ENCODE peak calls at places on chromosome 17, in seven cellular contexts. One of them, this sample, is unnamed.

GRCh38 chr17:15106540-15106939 is 158.6 kb downstream of the PMP22 start:
- DNase-seq in heart left ventricle: no peak
- DNase-seq in sigmoid colon: no peak
- DNase-seq in breast epithelium: no peak
- DNase-seq in effector memory CD4-positive, alpha-beta T cell: no peak
- DNase-seq in HepG2: no peak
- DNase-seq in lung: no peak
- DNase-seq in this sample: no peak

GRCh38 chr17:36755586-36755985 is 154.2 kb downstream of the MRM1 start:
- DNase-seq in heart left ventricle: no peak
- DNase-seq in sigmoid colon: no peak
- DNase-seq in effector memory CD4-positive, alpha-beta T cell: peak; percentile 36
- DNase-seq in breast epithelium: no peak
- DNase-seq in HepG2: peak; percentile 20
- DNase-seq in lung: peak; percentile 31
- DNase-seq in this sample: no peak

GRCh38 chr17:65398036-65398787 is 163.2 kb downstream of the AXIN2 start:
- DNase-seq in effector memory CD4-positive, alpha-beta T cell: no peak
- DNase-seq in heart left ventricle: no peak
- DNase-seq in breast epithelium: no peak
- DNase-seq in lung: no peak
- DNase-seq in sigmoid colon: no peak
- DNase-seq in HepG2: no peak
- DNase-seq in this sample: no peak

GRCh38 chr17:65925606-65926307 is 266.2 kb downstream of the CEP112 start:
- DNase-seq in breast epithelium: no peak
- DNase-seq in lung: no peak
- DNase-seq in HepG2: no peak
- DNase-seq in effector memory CD4-positive, alpha-beta T cell: no peak
- DNase-seq in heart left ventricle: peak; percentile 39
- DNase-seq in sigmoid colon: no peak
- DNase-seq in this sample: no peak

GRCh38 chr17:63707151-63707550 is 7.2 kb upstream of the LIMD2 start:
- DNase-seq in breast epithelium: no peak
- DNase-seq in lung: no peak
- DNase-seq in heart left ventricle: no peak
- DNase-seq in sigmoid colon: no peak
- DNase-seq in effector memory CD4-positive, alpha-beta T cell: no peak
- DNase-seq in HepG2: no peak
- DNase-seq in this sample: peak; percentile 53

GRCh38 chr17:71500761-71501555 is 619.9 kb upstream of the SOX9 start:
- DNase-seq in effector memory CD4-positive, alpha-beta T cell: no peak
- DNase-seq in sigmoid colon: no peak
- DNase-seq in breast epithelium: no peak
- DNase-seq in lung: no peak
- DNase-seq in heart left ventricle: no peak
- DNase-seq in HepG2: no peak
- DNase-seq in this sample: no peak

GRCh38 chr17:57370051-57370581 is 113.8 kb downstream of the MSI2 start:
- DNase-seq in breast epithelium: no peak
- DNase-seq in heart left ventricle: no peak
- DNase-seq in HepG2: peak; percentile 94
- DNase-seq in effector memory CD4-positive, alpha-beta T cell: no peak
- DNase-seq in sigmoid colon: no peak
- DNase-seq in lung: no peak
- DNase-seq in this sample: no peak

GRCh38 chr17:28276011-28276410 is 43.0 kb upstream of the TMEM97 start:
- DNase-seq in breast epithelium: no peak
- DNase-seq in effector memory CD4-positive, alpha-beta T cell: no peak
- DNase-seq in HepG2: no peak
- DNase-seq in lung: no peak
- DNase-seq in heart left ventricle: no peak
- DNase-seq in sigmoid colon: no peak
- DNase-seq in this sample: no peak

GRCh38 chr17:54280741-54281140 is 458.0 kb downstream of the KIF2B start:
- DNase-seq in HepG2: no peak
- DNase-seq in lung: no peak
- DNase-seq in sigmoid colon: no peak
- DNase-seq in heart left ventricle: no peak
- DNase-seq in effector memory CD4-positive, alpha-beta T cell: no peak
- DNase-seq in breast epithelium: no peak
- DNase-seq in this sample: no peak

GRCh38 chr17:42111901-42112551 is 488 bp downstream of the DHX58 start:
- DNase-seq in breast epithelium: peak; percentile 35
- DNase-seq in heart left ventricle: no peak
- DNase-seq in sigmoid colon: peak; percentile 79
- DNase-seq in HepG2: no peak
- DNase-seq in lung: no peak
- DNase-seq in effector memory CD4-positive, alpha-beta T cell: peak; percentile 25
- DNase-seq in this sample: no peak

GRCh38 chr17:49003557-49004511 is 6.6 kb downstream of the IGF2BP1 start:
- DNase-seq in HepG2: no peak
- DNase-seq in lung: no peak
- DNase-seq in heart left ventricle: no peak
- DNase-seq in sigmoid colon: no peak
- DNase-seq in effector memory CD4-positive, alpha-beta T cell: no peak
- DNase-seq in breast epithelium: no peak
- DNase-seq in this sample: no peak

GRCh38 chr17:47980516-47980915 is 9.6 kb downstream of the CDK5RAP3 start:
- DNase-seq in effector memory CD4-positive, alpha-beta T cell: no peak
- DNase-seq in lung: no peak
- DNase-seq in breast epithelium: no peak
- DNase-seq in HepG2: no peak
- DNase-seq in heart left ventricle: no peak
- DNase-seq in sigmoid colon: no peak
- DNase-seq in this sample: no peak

GRCh38 chr17:6923385-6923784 is 72.5 kb upstream of the ALOX12 start:
- DNase-seq in lung: no peak
- DNase-seq in breast epithelium: no peak
- DNase-seq in sigmoid colon: no peak
- DNase-seq in effector memory CD4-positive, alpha-beta T cell: no peak
- DNase-seq in heart left ventricle: no peak
- DNase-seq in HepG2: no peak
- DNase-seq in this sample: no peak

GRCh38 chr17:45172541-45173286 is 11.0 kb downstream of the HEXIM2 start:
- DNase-seq in sigmoid colon: peak; percentile 89
- DNase-seq in HepG2: peak; percentile 97
- DNase-seq in heart left ventricle: peak; percentile 72
- DNase-seq in effector memory CD4-positive, alpha-beta T cell: no peak
- DNase-seq in breast epithelium: peak; percentile 79
- DNase-seq in lung: peak; percentile 69
- DNase-seq in this sample: peak; percentile 93

GRCh38 chr17:74150428-74151025 is 53.0 kb upstream of the RPL38 start:
- DNase-seq in breast epithelium: no peak
- DNase-seq in HepG2: no peak
- DNase-seq in sigmoid colon: no peak
- DNase-seq in effector memory CD4-positive, alpha-beta T cell: no peak
- DNase-seq in heart left ventricle: no peak
- DNase-seq in lung: no peak
- DNase-seq in this sample: no peak

GRCh38 chr17:21041753-21042433 is 918 bp downstream of the USP22 start:
- DNase-seq in sigmoid colon: peak; percentile 95
- DNase-seq in lung: peak; percentile 79
- DNase-seq in heart left ventricle: peak; percentile 93
- DNase-seq in HepG2: peak; percentile 71
- DNase-seq in effector memory CD4-positive, alpha-beta T cell: peak; percentile 59
- DNase-seq in breast epithelium: peak; percentile 85
- DNase-seq in this sample: peak; percentile 67

GRCh38 chr17:37079735-37080134 is 131.0 kb downstream of the AATF start:
- DNase-seq in breast epithelium: no peak
- DNase-seq in HepG2: no peak
- DNase-seq in lung: no peak
- DNase-seq in heart left ventricle: no peak
- DNase-seq in effector memory CD4-positive, alpha-beta T cell: no peak
- DNase-seq in sigmoid colon: no peak
- DNase-seq in this sample: no peak

GRCh38 chr17:67628580-67629013 is 89.1 kb upstream of the NOL11 start:
- DNase-seq in breast epithelium: no peak
- DNase-seq in heart left ventricle: no peak
- DNase-seq in lung: peak; percentile 44
- DNase-seq in sigmoid colon: no peak
- DNase-seq in effector memory CD4-positive, alpha-beta T cell: no peak
- DNase-seq in HepG2: peak; percentile 70
- DNase-seq in this sample: no peak

GRCh38 chr17:50048988-50049387 is 6.9 kb upstream of the ITGA3 start:
- DNase-seq in breast epithelium: no peak
- DNase-seq in heart left ventricle: no peak
- DNase-seq in effector memory CD4-positive, alpha-beta T cell: no peak
- DNase-seq in lung: no peak
- DNase-seq in sigmoid colon: no peak
- DNase-seq in HepG2: no peak
- DNase-seq in this sample: no peak

GRCh38 chr17:50051606-50052005 is 4.3 kb upstream of the ITGA3 start:
- DNase-seq in lung: no peak
- DNase-seq in heart left ventricle: no peak
- DNase-seq in breast epithelium: no peak
- DNase-seq in effector memory CD4-positive, alpha-beta T cell: no peak
- DNase-seq in sigmoid colon: no peak
- DNase-seq in HepG2: no peak
- DNase-seq in this sample: no peak

GRCh38 chr17:50051082-50051576 is 4.8 kb upstream of the ITGA3 start:
- DNase-seq in HepG2: no peak
- DNase-seq in lung: peak; percentile 73
- DNase-seq in effector memory CD4-positive, alpha-beta T cell: no peak
- DNase-seq in breast epithelium: no peak
- DNase-seq in heart left ventricle: no peak
- DNase-seq in sigmoid colon: no peak
- DNase-seq in this sample: no peak

GRCh38 chr17:50049636-50050035 is 6.3 kb upstream of the ITGA3 start:
- DNase-seq in HepG2: no peak
- DNase-seq in breast epithelium: no peak
- DNase-seq in lung: no peak
- DNase-seq in heart left ventricle: no peak
- DNase-seq in effector memory CD4-positive, alpha-beta T cell: no peak
- DNase-seq in sigmoid colon: no peak
- DNase-seq in this sample: no peak

GRCh38 chr17:50050431-50051032 is 5.4 kb upstream of the ITGA3 start:
- DNase-seq in HepG2: no peak
- DNase-seq in sigmoid colon: no peak
- DNase-seq in lung: no peak
- DNase-seq in breast epithelium: no peak
- DNase-seq in heart left ventricle: no peak
- DNase-seq in effector memory CD4-positive, alpha-beta T cell: no peak
- DNase-seq in this sample: no peak
- H3K4me1 ChIP-seq in HepG2: peaks cover 29% of the 10 kb centered on the region
- H3K4me1 ChIP-seq in sigmoid colon: peaks cover 30% of the 10 kb centered on the region
- H3K4me1 ChIP-seq in lung: peaks cover 43% of the 10 kb centered on the region
- H3K4me1 ChIP-seq in breast epithelium: peaks cover 4% of the 10 kb centered on the region
- H3K4me1 ChIP-seq in heart left ventricle: peaks cover 5% of the 10 kb centered on the region
- H3K4me1 ChIP-seq in effector memory CD4-positive, alpha-beta T cell: peaks cover 6% of the 10 kb centered on the region
- H3K4me1 ChIP-seq in this sample: peaks cover 6% of the 10 kb centered on the region

GRCh38 chr17:17851101-17851500 is 14.3 kb upstream of the SREBF1 start:
- DNase-seq in effector memory CD4-positive, alpha-beta T cell: no peak
- DNase-seq in sigmoid colon: no peak
- DNase-seq in HepG2: no peak
- DNase-seq in breast epithelium: no peak
- DNase-seq in lung: no peak
- DNase-seq in heart left ventricle: no peak
- DNase-seq in this sample: no peak
- H3K4me3 ChIP-seq in effector memory CD4-positive, alpha-beta T cell: no peak overlapping the region
- H3K4me3 ChIP-seq in sigmoid colon: no peak overlapping the region
- H3K4me3 ChIP-seq in HepG2: no peak overlapping the region
- H3K4me3 ChIP-seq in breast epithelium: no peak overlapping the region
- H3K4me3 ChIP-seq in lung: no peak overlapping the region
- H3K4me3 ChIP-seq in heart left ventricle: no peak overlapping the region
- H3K4me3 ChIP-seq in this sample: no peak overlapping the region

GRCh38 chr17:76679242-76679641 is 31.5 kb downstream of the MXRA7 start:
- DNase-seq in sigmoid colon: no peak
- DNase-seq in breast epithelium: no peak
- DNase-seq in lung: no peak
- DNase-seq in HepG2: peak; percentile 72
- DNase-seq in heart left ventricle: no peak
- DNase-seq in effector memory CD4-positive, alpha-beta T cell: no peak
- DNase-seq in this sample: no peak
- H3K36me3 ChIP-seq in sigmoid colon: peaks cover 7% of the 10 kb centered on the region
- H3K36me3 ChIP-seq in breast epithelium: no peaks in the 10 kb centered on the region
- H3K36me3 ChIP-seq in lung: peaks cover 4% of the 10 kb centered on the region
- H3K36me3 ChIP-seq in HepG2: peaks cover 5% of the 10 kb centered on the region
- H3K36me3 ChIP-seq in heart left ventricle: peaks cover 63% of the 10 kb centered on the region
- H3K36me3 ChIP-seq in effector memory CD4-positive, alpha-beta T cell: no peaks in the 10 kb centered on the region
- H3K36me3 ChIP-seq in this sample: peaks cover 66% of the 10 kb centered on the region

GRCh38 chr17:19646788-19647696 is 1.5 kb upstream of the ALDH3A2 start:
- DNase-seq in heart left ventricle: no peak
- DNase-seq in effector memory CD4-positive, alpha-beta T cell: no peak
- DNase-seq in HepG2: peak; percentile 69
- DNase-seq in breast epithelium: no peak
- DNase-seq in lung: no peak
- DNase-seq in sigmoid colon: no peak
- DNase-seq in this sample: no peak
- H3K4me1 ChIP-seq in heart left ventricle: peaks cover 17% of the 10 kb centered on the region
- H3K4me1 ChIP-seq in effector memory CD4-positive, alpha-beta T cell: peaks cover 13% of the 10 kb centered on the region
- H3K4me1 ChIP-seq in HepG2: peaks cover 74% of the 10 kb centered on the region
- H3K4me1 ChIP-seq in breast epithelium: peaks cover 11% of the 10 kb centered on the region
- H3K4me1 ChIP-seq in lung: peaks cover 3% of the 10 kb centered on the region
- H3K4me1 ChIP-seq in sigmoid colon: peaks cover 47% of the 10 kb centered on the region
- H3K4me1 ChIP-seq in this sample: peaks cover 33% of the 10 kb centered on the region

GRCh38 chr17:8133398-8133797 is 9.5 kb upstream of the HES7 start:
- DNase-seq in sigmoid colon: no peak
- DNase-seq in effector memory CD4-positive, alpha-beta T cell: no peak
- DNase-seq in breast epithelium: no peak
- DNase-seq in heart left ventricle: no peak
- DNase-seq in lung: no peak
- DNase-seq in HepG2: no peak
- DNase-seq in this sample: no peak
- H3K4me3 ChIP-seq in sigmoid colon: no peak overlapping the region
- H3K4me3 ChIP-seq in effector memory CD4-positive, alpha-beta T cell: no peak overlapping the region
- H3K4me3 ChIP-seq in breast epithelium: no peak overlapping the region
- H3K4me3 ChIP-seq in heart left ventricle: no peak overlapping the region
- H3K4me3 ChIP-seq in lung: no peak overlapping the region
- H3K4me3 ChIP-seq in HepG2: peak overlapping the region; percentile 6
- H3K4me3 ChIP-seq in this sample: no peak overlapping the region

GRCh38 chr17:4378626-4379025 is 12.2 kb upstream of the UBE2G1 start:
- DNase-seq in lung: no peak
- DNase-seq in HepG2: no peak
- DNase-seq in heart left ventricle: no peak
- DNase-seq in breast epithelium: no peak
- DNase-seq in sigmoid colon: no peak
- DNase-seq in effector memory CD4-positive, alpha-beta T cell: no peak
- DNase-seq in this sample: no peak
- H3K36me3 ChIP-seq in lung: no peaks in the 10 kb centered on the region
- H3K36me3 ChIP-seq in HepG2: no peaks in the 10 kb centered on the region
- H3K36me3 ChIP-seq in heart left ventricle: no peaks in the 10 kb centered on the region
- H3K36me3 ChIP-seq in breast epithelium: no peaks in the 10 kb centered on the region
- H3K36me3 ChIP-seq in sigmoid colon: no peaks in the 10 kb centered on the region
- H3K36me3 ChIP-seq in effector memory CD4-positive, alpha-beta T cell: no peaks in the 10 kb centered on the region
- H3K36me3 ChIP-seq in this sample: no peaks in the 10 kb centered on the region

DNA sequence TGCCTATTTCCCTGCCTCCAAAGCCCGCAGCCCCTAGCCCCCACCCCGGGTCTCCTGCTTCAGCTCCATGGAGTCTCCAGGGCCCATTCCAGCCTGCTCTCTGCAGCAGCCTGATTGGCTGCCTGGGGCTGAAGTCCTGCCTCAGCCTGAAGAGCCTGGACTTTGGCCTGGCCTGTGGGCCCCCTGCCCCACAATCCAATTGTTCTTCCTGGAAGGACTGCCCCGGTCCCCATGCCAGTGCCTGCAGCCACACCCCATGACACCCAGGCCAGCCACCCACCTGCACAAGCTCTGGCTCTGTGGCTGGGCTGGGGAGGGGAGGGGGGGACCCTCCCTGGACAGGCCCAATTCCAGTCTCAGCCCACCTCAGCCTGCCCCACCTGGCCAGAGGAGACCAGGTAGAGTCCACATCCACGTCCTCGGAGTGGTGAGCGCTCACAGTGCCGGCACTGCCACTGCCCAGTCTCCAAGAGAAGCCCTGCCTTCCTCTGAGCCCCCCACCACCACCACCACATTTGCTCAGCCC is 12.3 kb downstream of the ENPP7 start:
- DNase-seq in effector memory CD4-positive, alpha-beta T cell: no peak
- DNase-seq in lung: no peak
- DNase-seq in HepG2: peak; percentile 85
- DNase-seq in heart left ventricle: no peak
- DNase-seq in breast epithelium: no peak
- DNase-seq in sigmoid colon: no peak
- DNase-seq in this sample: no peak
- H3K4me1 ChIP-seq in effector memory CD4-positive, alpha-beta T cell: peaks cover 18% of the 10 kb centered on the region
- H3K4me1 ChIP-seq in lung: peaks cover 8% of the 10 kb centered on the region
- H3K4me1 ChIP-seq in HepG2: peaks cover 90% of the 10 kb centered on the region
- H3K4me1 ChIP-seq in heart left ventricle: peaks cover 5% of the 10 kb centered on the region
- H3K4me1 ChIP-seq in breast epithelium: no peaks in the 10 kb centered on the region
- H3K4me1 ChIP-seq in sigmoid colon: peaks cover 16% of the 10 kb centered on the region
- H3K4me1 ChIP-seq in this sample: no peaks in the 10 kb centered on the region